ENCODE peak calls at places on chromosome 5, in five cellular contexts. H, L, N, E and R are unnamed samples.

GRCh38 chr5:150060471-150060870 is 25.9 kb downstream of the CSF1R start:
- DNase-seq in H (no peak), L (no peak), N (no peak), E (no peak), R (no peak)

GRCh38 chr5:168578506-168579205 is 512 bp downstream of the PANK3 start:
- DNase-seq in H (no peak), L (no peak), N (peak), E (no peak), R (peak)

GRCh38 chr5:139862313-139862712 is 66.7 kb downstream of the PSD2 start:
- DNase-seq in H (no peak), L (no peak), N (no peak), E (no peak), R (no peak)

GRCh38 chr5:74148321-74148720 is 492.2 kb downstream of the ENC1 start:
- DNase-seq in H (no peak), L (no peak), N (no peak), E (no peak), R (no peak)

GRCh38 chr5:113110117-113110516 is 133.5 kb downstream of the DCP2 start:
- DNase-seq in H (no peak), L (no peak), N (no peak), E (no peak), R (no peak)

GRCh38 chr5:19125956-19126713 is 861.9 kb downstream of the CDH18 start:
- DNase-seq in H (no peak), L (no peak), N (no peak), E (no peak), R (no peak)

GRCh38 chr5:1856596-1857255 is 26.0 kb downstream of the IRX4 start:
- DNase-seq in H (no peak), L (no peak), N (no peak), E (no peak), R (peak)

GRCh38 chr5:137564475-137564961 is 65.4 kb upstream of the SPOCK1 start:
- DNase-seq in H (no peak), L (no peak), N (no peak), E (no peak), R (no peak)

GRCh38 chr5:174326372-174326771 is 280.9 kb downstream of the NSG2 start:
- DNase-seq in H (no peak), L (no peak), N (no peak), E (no peak), R (no peak)

GRCh38 chr5:32308951-32309350 is 3.8 kb downstream of the MTMR12 start:
- DNase-seq in H (no peak), L (no peak), N (no peak), E (no peak), R (no peak)

GRCh38 chr5:131758520-131758900 is 38.3 kb downstream of the FNIP1 start:
- DNase-seq in H (no peak), L (no peak), N (no peak), E (no peak), R (no peak)

GRCh38 chr5:34854459-34855174 is 15.7 kb downstream of the TTC23L start:
- DNase-seq in H (no peak), L (no peak), N (no peak), E (no peak), R (no peak)

GRCh38 chr5:115337882-115338281 is 41.4 kb upstream of the CCDC112 start:
- DNase-seq in H (no peak), L (no peak), N (no peak), E (no peak), R (no peak)

GRCh38 chr5:78896128-78896527 is 89.0 kb downstream of the ARSB start:
- DNase-seq in H (no peak), L (no peak), N (no peak), E (no peak), R (no peak)

GRCh38 chr5:143826909-143827514 is 15.1 kb downstream of the HMHB1 start:
- DNase-seq in H (peak), L (peak), N (no peak), E (peak), R (no peak)

GRCh38 chr5:132775439-132776076 is 1.5 kb downstream of the SEPTIN8 start:
- DNase-seq in H (no peak), L (no peak), N (no peak), E (no peak), R (no peak)

GRCh38 chr5:37938861-37939260 is 99.0 kb upstream of the GDNF start:
- DNase-seq in H (no peak), L (no peak), N (no peak), E (no peak), R (no peak)

GRCh38 chr5:5658226-5658625 is 235.7 kb downstream of the ICE1 start:
- DNase-seq in H (peak), L (no peak), N (no peak), E (no peak), R (no peak)

GRCh38 chr5:167229751-167230150 is 1061.7 kb upstream of the WWC1 start:
- DNase-seq in H (no peak), L (no peak), N (no peak), E (no peak), R (no peak)

GRCh38 chr5:78985407-78986223 is 505 bp upstream of the ARSB start:
- DNase-seq in H (peak), L (peak), N (peak), E (peak), R (peak)

GRCh38 chr5:39138892-39139291 is 64.7 kb upstream of the RICTOR start:
- DNase-seq in H (peak), L (no peak), N (no peak), E (no peak), R (no peak)

GRCh38 chr5:110402562-110402961 is 323.9 kb downstream of the TMEM232 start:
- DNase-seq in H (no peak), L (no peak), N (no peak), E (no peak), R (no peak)